ENCODE peak calls at places on chromosome 18, in six cellular contexts. R is heart left ventricle, O is spleen, D is body of pancreas, C is breast epithelium, S is uterus. M is an unnamed sample.
A peak's percentile ranks its signal among the peaks of the same experiment; 100 is the strongest.

GRCh38 chr18:23357992-23358594 is 95.0 kb upstream of the RIOK3 start:
- DNase-seq in R (peak; percentile 79), C (peak; percentile 56), D (peak; percentile 39), O (no peak), S (peak; percentile 58), M (no peak)

GRCh38 chr18:38076346-38077053 is 510.9 kb upstream of the CELF4 start:
- DNase-seq in C (no peak), R (no peak), O (no peak), S (no peak), D (no peak), M (no peak)

GRCh38 chr18:25253136-25253535 is 98.8 kb downstream of the ZNF521 start:
- DNase-seq in S (no peak), D (no peak), C (no peak), R (no peak), O (no peak), M (no peak)

GRCh38 chr18:33735428-33735827 is 157.4 kb downstream of the ASXL3 start:
- DNase-seq in C (no peak), O (no peak), S (no peak), R (no peak), D (no peak), M (no peak)

GRCh38 chr18:56161604-56162003 is 476.8 kb downstream of the TXNL1 start:
- DNase-seq in D (peak; percentile 29), S (no peak), C (no peak), O (no peak), R (no peak), M (no peak)

GRCh38 chr18:10377956-10378355 is 76.5 kb upstream of the APCDD1 start:
- DNase-seq in O (no peak), C (no peak), S (no peak), R (no peak), D (no peak), M (no peak)

GRCh38 chr18:32695534-32695933 is 77.3 kb downstream of the KLHL14 start:
- DNase-seq in O (no peak), S (no peak), R (no peak), D (no peak), C (no peak), M (no peak)

GRCh38 chr18:78069784-78070664 is 820.4 kb downstream of the GALR1 start:
- DNase-seq in D (peak; percentile 30), O (no peak), R (no peak), C (no peak), S (no peak), M (no peak)

GRCh38 chr18:35284846-35285245 is 5.2 kb downstream of the ZSCAN30 start:
- DNase-seq in R (no peak), S (no peak), D (no peak), O (no peak), C (no peak), M (no peak)

GRCh38 chr18:39835303-39836030 is 2119.6 kb upstream of the PIK3C3 start:
- DNase-seq in C (no peak), R (no peak), S (no peak), D (no peak), O (no peak), M (no peak)

GRCh38 chr18:62224229-62224628 is 37.2 kb downstream of the RELCH start:
- DNase-seq in O (no peak), S (no peak), C (no peak), D (no peak), R (no peak), M (no peak)

GRCh38 chr18:79982736-79983135 is 5.6 kb downstream of the TXNL4A start:
- DNase-seq in R (no peak), S (no peak), C (no peak), O (no peak), D (no peak), M (no peak)

GRCh38 chr18:39795350-39795749 is 2159.7 kb upstream of the PIK3C3 start:
- DNase-seq in C (no peak), S (no peak), O (no peak), R (no peak), D (no peak), M (no peak)

GRCh38 chr18:51447351-51447896 is 249.9 kb upstream of the MEX3C start:
- DNase-seq in O (no peak), S (no peak), R (peak; percentile 62), C (no peak), D (peak; percentile 92), M (no peak)

GRCh38 chr18:6355789-6356589 is 58.7 kb downstream of the L3MBTL4 start:
- DNase-seq in D (no peak), O (no peak), S (no peak), C (no peak), R (no peak), M (no peak)

GRCh38 chr18:76592981-76593381 is 97.9 kb upstream of the ZNF516 start:
- DNase-seq in D (no peak), S (no peak), R (no peak), O (no peak), C (no peak), M (peak; percentile 17)

GRCh38 chr18:67650661-67651060 is 134.1 kb upstream of the DSEL start:
- DNase-seq in D (no peak), O (no peak), C (no peak), S (no peak), R (no peak), M (no peak)

GRCh38 chr18:10131036-10131774 is 217.4 kb downstream of the VAPA start:
- DNase-seq in D (no peak), O (no peak), S (peak; percentile 34), R (no peak), C (no peak), M (no peak)

GRCh38 chr18:65994294-65994693 is 243.5 kb downstream of the CDH7 start:
- DNase-seq in O (no peak), C (no peak), R (no peak), D (no peak), S (no peak), M (no peak)

GRCh38 chr18:79645291-79645983 is 34.2 kb upstream of the CTDP1 start:
- DNase-seq in D (no peak), O (no peak), C (no peak), R (no peak), S (no peak), M (no peak)

GRCh38 chr18:30957086-30957485 is 85.5 kb downstream of the DSC3 start:
- DNase-seq in R (no peak), S (no peak), C (no peak), O (no peak), D (no peak), M (no peak)

GRCh38 chr18:62881509-62882016 is 166.2 kb downstream of the PHLPP1 start:
- DNase-seq in R (no peak), O (no peak), C (no peak), S (no peak), D (no peak), M (no peak)

GRCh38 chr18:59900222-59901128 is 679 bp downstream of the PMAIP1 start:
- DNase-seq in D (peak; percentile 27), R (no peak), C (no peak), O (peak; percentile 85), S (peak; percentile 21), M (no peak)
- TF ChIP-seq POLR2A in D (no peak), R (no peak), C (no peak), O (no peak), S (no peak), M (no peak)

GRCh38 chr18:46318356-46318755 is 214.2 kb downstream of the HAUS1 start:
- DNase-seq in S (no peak), O (no peak), R (no peak), C (no peak), D (no peak), M (peak; percentile 83)

GRCh38 chr18:46320297-46320696 is 216.1 kb downstream of the HAUS1 start:
- DNase-seq in R (no peak), D (no peak), O (no peak), S (no peak), C (no peak), M (no peak)

GRCh38 chr18:46320928-46321855 is 217.0 kb downstream of the HAUS1 start:
- DNase-seq in D (no peak), C (no peak), S (no peak), R (no peak), O (no peak), M (no peak)

GRCh38 chr18:46321954-46322353 is 217.8 kb downstream of the HAUS1 start:
- DNase-seq in S (no peak), O (no peak), C (no peak), R (no peak), D (no peak), M (no peak)

GRCh38 chr18:46319793-46320192 is 215.6 kb downstream of the HAUS1 start:
- DNase-seq in D (no peak), S (no peak), R (no peak), O (no peak), C (no peak), M (no peak)
- H3K4me3 ChIP-seq in D (no peak overlapping the region), S (no peak overlapping the region), R (no peak overlapping the region), O (no peak overlapping the region), C (no peak overlapping the region), M (no peak overlapping the region)

GRCh38 chr18:3179430-3180089 is 40.2 kb downstream of the MYOM1 start:
- DNase-seq in O (no peak), D (no peak), R (no peak), C (no peak), S (no peak), M (no peak)
- TF ChIP-seq POLR2A in O (no peak), D (no peak), R (no peak), C (no peak), S (no peak), M (no peak)

DNA sequence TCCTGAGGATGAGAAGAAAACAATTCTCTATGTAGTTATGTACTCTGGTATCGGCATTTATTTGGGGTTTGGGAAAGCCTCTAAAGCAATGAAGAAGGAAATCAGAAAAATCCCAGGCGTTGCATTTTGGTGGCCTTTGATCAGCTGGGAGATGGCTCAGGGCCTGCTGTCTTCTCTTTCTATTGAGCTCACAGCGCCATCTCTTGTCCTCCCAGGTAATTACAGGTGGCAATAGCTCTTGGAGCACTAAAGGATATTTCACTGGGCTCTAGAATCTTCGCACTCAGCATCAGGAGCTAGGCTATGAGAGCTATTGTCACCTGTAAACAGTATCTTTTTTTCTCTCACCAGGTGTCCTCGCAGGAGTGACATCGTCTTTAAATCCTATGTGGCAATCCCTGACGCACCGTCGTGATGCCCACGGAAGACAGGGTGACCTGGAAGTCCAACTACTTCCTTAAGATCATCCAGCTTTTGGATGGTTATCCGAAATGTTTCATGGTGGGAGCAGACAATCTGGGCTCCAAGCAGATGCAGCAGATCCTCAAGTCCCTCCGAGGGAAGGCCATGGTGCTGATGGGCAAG is 76.1 kb upstream of the PMAIP1 start:
- DNase-seq in S (peak; percentile 77), D (peak; percentile 62), O (no peak), R (no peak), C (no peak), M (peak; percentile 79)
- H3K4me3 ChIP-seq in S (no peak overlapping the region), D (no peak overlapping the region), O (no peak overlapping the region), R (no peak overlapping the region), C (no peak overlapping the region), M (no peak overlapping the region)

DNA sequence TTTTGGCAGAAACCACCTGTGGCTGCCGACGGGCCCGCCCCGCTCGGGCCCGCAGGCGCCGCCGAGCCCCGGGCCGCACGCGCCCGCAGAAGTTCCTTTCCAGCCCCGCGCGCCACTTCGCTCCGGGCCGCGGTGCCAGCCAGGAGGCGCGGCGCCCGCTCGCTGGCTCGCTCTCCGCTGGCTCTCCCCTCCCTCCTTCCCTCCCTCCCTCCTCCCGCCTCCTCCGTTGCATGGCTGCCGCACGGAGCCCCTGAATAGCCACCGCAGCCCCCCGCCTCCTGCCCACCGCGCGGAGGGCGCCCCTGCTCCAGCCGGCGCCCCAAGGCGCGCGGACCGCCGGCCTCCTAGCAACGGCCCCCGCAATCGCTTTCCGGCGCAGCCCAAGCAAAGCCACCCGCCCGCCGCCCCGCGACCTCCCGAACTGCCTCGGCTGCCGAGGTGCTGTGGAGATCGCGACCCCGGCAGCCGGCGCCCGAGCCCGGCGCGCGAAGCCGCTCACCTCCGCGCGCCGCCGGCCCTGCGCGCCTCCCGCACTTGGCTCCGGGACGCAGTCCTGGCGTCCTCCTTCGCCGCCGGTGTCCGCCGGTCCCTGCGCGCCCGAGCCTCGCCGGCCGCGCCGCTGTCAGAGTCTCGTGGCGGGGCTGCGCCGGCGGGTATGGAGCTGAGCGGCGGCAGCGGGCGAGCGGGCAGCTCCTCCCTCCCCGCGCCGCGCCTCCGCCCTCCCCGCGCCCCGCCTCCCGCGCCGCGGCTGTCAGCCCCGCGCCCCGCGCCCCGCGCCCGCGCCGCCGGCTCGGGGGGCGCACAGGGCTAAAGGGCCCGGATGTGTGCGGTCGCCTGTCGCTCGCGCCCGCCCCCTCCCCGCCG is at the start of gene ZBTB7C:
- DNase-seq in D (peak; percentile 33), C (no peak), S (no peak), O (peak; percentile 78), R (peak; percentile 68), M (no peak)
- TF ChIP-seq POLR2A in D (no peak), C (no peak), S (no peak), O (no peak), R (no peak), M (no peak)

M was measured in lower leg skin.